ENCODE peak calls at places on chromosomes 12 and 14, in six cellular contexts. One of them, this sample, is unnamed.

GRCh38 chr12:60148831-60149230 is 553.0 kb downstream of the SLC16A7 start:
- DNase-seq in H1: no peak
- DNase-seq in K562: no peak
- DNase-seq in HepG2: no peak
- DNase-seq in GM23338: no peak
- DNase-seq in GM12878: no peak
- DNase-seq in this sample: no peak

GRCh38 chr12:6430124-6430989 is 14.4 kb upstream of the CD27 start:
- DNase-seq in K562: peak
- DNase-seq in GM12878: no peak
- DNase-seq in H1: no peak
- DNase-seq in HepG2: peak
- DNase-seq in GM23338: no peak
- DNase-seq in this sample: no peak

GRCh38 chr12:3138896-3139590 is 61.9 kb downstream of the TSPAN9 start:
- DNase-seq in GM23338: no peak
- DNase-seq in GM12878: no peak
- DNase-seq in K562: no peak
- DNase-seq in H1: no peak
- DNase-seq in HepG2: no peak
- DNase-seq in this sample: no peak

GRCh38 chr14:61582815-61583214 is 112.5 kb upstream of the HIF1A start:
- DNase-seq in GM23338: no peak
- DNase-seq in K562: no peak
- DNase-seq in H1: no peak
- DNase-seq in HepG2: no peak
- DNase-seq in GM12878: no peak
- DNase-seq in this sample: no peak

GRCh38 chr12:43921666-43922337 is 85.9 kb downstream of the TMEM117 start:
- DNase-seq in H1: no peak
- DNase-seq in HepG2: no peak
- DNase-seq in K562: no peak
- DNase-seq in GM12878: no peak
- DNase-seq in GM23338: peak
- DNase-seq in this sample: no peak

GRCh38 chr12:20631711-20632110 is 63.4 kb upstream of the SLCO1C1 start:
- DNase-seq in GM23338: no peak
- DNase-seq in H1: no peak
- DNase-seq in HepG2: no peak
- DNase-seq in GM12878: no peak
- DNase-seq in K562: no peak
- DNase-seq in this sample: no peak

GRCh38 chr14:75877884-75878283 is 103.9 kb downstream of the TGFB3 start:
- DNase-seq in HepG2: no peak
- DNase-seq in K562: no peak
- DNase-seq in GM23338: no peak
- DNase-seq in GM12878: no peak
- DNase-seq in H1: no peak
- DNase-seq in this sample: no peak

GRCh38 chr12:100801335-100801734 is 6.8 kb downstream of the ANO4 start:
- DNase-seq in GM23338: no peak
- DNase-seq in HepG2: no peak
- DNase-seq in H1: no peak
- DNase-seq in K562: no peak
- DNase-seq in GM12878: no peak
- DNase-seq in this sample: no peak

GRCh38 chr14:54652890-54653201 is 85.9 kb downstream of the SAMD4A start:
- DNase-seq in GM12878: no peak
- DNase-seq in H1: no peak
- DNase-seq in K562: no peak
- DNase-seq in GM23338: no peak
- DNase-seq in HepG2: no peak
- DNase-seq in this sample: no peak

GRCh38 chr12:128687851-128688250 is 135.9 kb downstream of the SLC15A4 start:
- DNase-seq in GM12878: no peak
- DNase-seq in K562: no peak
- DNase-seq in H1: no peak
- DNase-seq in GM23338: no peak
- DNase-seq in HepG2: no peak
- DNase-seq in this sample: no peak

DNA sequence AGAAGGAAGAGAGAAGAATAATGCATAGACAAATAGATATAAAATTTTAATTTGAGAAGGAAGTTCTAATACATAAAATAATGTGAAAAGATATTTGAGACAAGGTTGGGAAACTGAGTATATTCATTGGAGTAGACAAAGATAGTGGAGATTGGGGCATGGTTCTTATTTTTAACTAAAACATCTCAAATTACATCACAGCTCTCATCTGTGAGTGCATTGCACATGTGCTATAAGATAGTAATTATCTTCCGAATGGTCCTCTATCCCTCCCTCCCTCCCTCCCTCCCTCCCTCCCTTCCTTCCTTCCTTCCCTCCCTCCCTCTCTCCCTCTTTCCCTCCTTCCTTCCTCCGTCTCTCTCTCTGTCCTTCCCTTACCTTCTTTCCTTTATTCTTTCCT is 1104.0 kb upstream of the FLRT2 start:
- DNase-seq in H1: no peak
- DNase-seq in GM23338: no peak
- DNase-seq in GM12878: no peak
- DNase-seq in HepG2: no peak
- DNase-seq in K562: no peak
- DNase-seq in this sample: no peak
- TF ChIP-seq CREB1 in H1: no peak
- TF ChIP-seq CREB1 in GM23338: no peak
- TF ChIP-seq CREB1 in GM12878: no peak
- TF ChIP-seq CREB1 in HepG2: no peak
- TF ChIP-seq CREB1 in K562: no peak
- TF ChIP-seq CREB1 in this sample: no peak

DNA sequence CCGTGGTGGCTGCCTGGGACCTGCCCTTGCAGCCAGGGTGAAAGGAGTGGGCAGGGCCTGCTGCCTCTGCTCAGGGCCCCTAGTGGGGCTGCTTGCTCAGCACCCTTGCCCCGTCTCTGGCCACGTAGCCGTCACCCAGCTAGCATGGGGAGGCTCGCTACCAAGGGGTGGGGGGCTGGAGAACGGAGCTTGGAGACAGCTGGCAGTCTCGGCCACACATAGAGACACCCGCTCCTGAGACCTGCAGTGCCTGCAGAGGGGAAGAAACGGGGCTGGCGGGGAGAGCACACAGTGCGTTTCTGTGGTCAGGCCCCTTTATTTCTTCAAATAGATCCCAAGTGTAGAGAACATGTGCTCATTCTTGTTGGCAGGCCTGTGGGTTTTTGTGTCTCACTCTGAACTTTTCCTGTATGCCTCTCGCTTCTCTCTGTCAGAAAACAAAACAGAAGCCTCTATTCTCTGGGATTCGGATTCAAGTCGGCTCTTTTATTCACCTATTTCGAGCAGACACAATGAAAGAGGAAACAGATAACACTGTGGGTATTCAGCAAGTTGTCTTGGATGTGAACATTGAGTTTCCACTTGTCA is 26.4 kb downstream of the PACS2 start:
- DNase-seq in HepG2: no peak
- DNase-seq in H1: no peak
- DNase-seq in GM12878: no peak
- DNase-seq in K562: no peak
- DNase-seq in GM23338: no peak
- DNase-seq in this sample: no peak
- TF ChIP-seq CREB1 in HepG2: no peak
- TF ChIP-seq CREB1 in H1: no peak
- TF ChIP-seq CREB1 in GM12878: no peak
- TF ChIP-seq CREB1 in K562: no peak
- TF ChIP-seq CREB1 in GM23338: no peak
- TF ChIP-seq CREB1 in this sample: no peak

GRCh38 chr14:102579696-102580551 is 12.5 kb upstream of the RCOR1 start:
- DNase-seq in HepG2: no peak
- DNase-seq in GM23338: no peak
- DNase-seq in K562: no peak
- DNase-seq in H1: no peak
- DNase-seq in GM12878: no peak
- DNase-seq in this sample: no peak
- TF ChIP-seq CREB1 in HepG2: no peak
- TF ChIP-seq CREB1 in GM23338: no peak
- TF ChIP-seq CREB1 in K562: no peak
- TF ChIP-seq CREB1 in H1: no peak
- TF ChIP-seq CREB1 in GM12878: no peak
- TF ChIP-seq CREB1 in this sample: no peak

GRCh38 chr12:14896477-14897184 is 11.0 kb upstream of the MGP start:
- DNase-seq in GM23338: no peak
- DNase-seq in GM12878: no peak
- DNase-seq in HepG2: no peak
- DNase-seq in H1: no peak
- DNase-seq in K562: peak
- DNase-seq in this sample: no peak

GRCh38 chr12:14892726-14893442 is 7.2 kb upstream of the MGP start:
- DNase-seq in HepG2: peak
- DNase-seq in K562: no peak
- DNase-seq in GM23338: no peak
- DNase-seq in H1: no peak
- DNase-seq in GM12878: no peak
- DNase-seq in this sample: no peak

GRCh38 chr12:14893471-14894250 is 8.0 kb upstream of the MGP start:
- DNase-seq in H1: no peak
- DNase-seq in GM23338: no peak
- DNase-seq in HepG2: no peak
- DNase-seq in GM12878: no peak
- DNase-seq in K562: no peak
- DNase-seq in this sample: no peak
- TF ChIP-seq CREB1 in H1: no peak
- TF ChIP-seq CREB1 in GM23338: no peak
- TF ChIP-seq CREB1 in HepG2: no peak
- TF ChIP-seq CREB1 in GM12878: no peak
- TF ChIP-seq CREB1 in K562: no peak
- TF ChIP-seq CREB1 in this sample: no peak

This sample was measured in WTC11.